ENCODE peak calls at places on chromosomes 3 and 15, in five cellular contexts. G, W, R, S and O are unnamed samples.
A peak's percentile ranks its signal among the peaks of the same experiment; 100 is the strongest.

GRCh38 chr15:86183765-86184491 is 104.3 kb downstream of the AGBL1 start:
- DNase-seq in G (peak; percentile 30), W (no peak), R (no peak), S (no peak), O (no peak)

GRCh38 chr3:50444213-50444612 is 59.2 kb downstream of the CACNA2D2 start:
- DNase-seq in G (no peak), W (no peak), R (no peak), S (peak; percentile 61), O (no peak)

GRCh38 chr3:30694668-30695067 is 88.3 kb downstream of the TGFBR2 start:
- DNase-seq in G (no peak), W (no peak), R (no peak), S (no peak), O (no peak)

GRCh38 chr3:163878396-163878795 is 1199.9 kb downstream of the SI start:
- DNase-seq in G (no peak), W (no peak), R (no peak), S (no peak), O (no peak)

GRCh38 chr15:101122806-101123205 is 129.0 kb downstream of the CHSY1 start:
- DNase-seq in G (no peak), W (no peak), R (no peak), S (no peak), O (no peak)

GRCh38 chr3:16877527-16877926 is 7.2 kb upstream of the PLCL2 start:
- DNase-seq in G (no peak), W (no peak), R (no peak), S (no peak), O (no peak)

GRCh38 chr3:195102609-195103467 is 168.1 kb downstream of the XXYLT1 start:
- DNase-seq in G (no peak), W (no peak), R (no peak), S (peak; percentile 83), O (peak; percentile 68)

GRCh38 chr3:20608054-20608738 is 422.2 kb upstream of the SGO1 start:
- DNase-seq in G (no peak), W (no peak), R (no peak), S (no peak), O (no peak)

GRCh38 chr3:37571269-37571668 is 290.4 kb upstream of the CTDSPL start:
- DNase-seq in G (no peak), W (no peak), R (no peak), S (no peak), O (no peak)

GRCh38 chr3:882526-882925 is 210.3 kb upstream of the CNTN6 start:
- DNase-seq in G (no peak), W (no peak), R (no peak), S (no peak), O (no peak)

GRCh38 chr15:46955576-46955975 is 761.7 kb upstream of the SEMA6D start:
- DNase-seq in G (no peak), W (no peak), R (no peak), S (no peak), O (no peak)